ENCODE peak calls at places on chromosome 21, in ten cellular contexts. P, N, Y, E, G, W, K, Z, F and A are unnamed samples. For H3K9me3, the result is how much of the 10 kb centered on the place peaks cover.

GRCh38 chr21:41965447-41966340 is 11.9 kb upstream of the C2CD2 start:
- DNase-seq in P (no peak), F (no peak), N (no peak), Z (no peak), Y (no peak), W (peak), K (no peak), G (no peak), E (no peak), A (no peak)

GRCh38 chr21:31370893-31371652 is 27.0 kb upstream of the TIAM1 start:
- DNase-seq in Y (no peak), K (no peak), Z (no peak), F (no peak), W (peak), P (no peak), N (no peak), E (no peak), G (no peak), A (no peak)

GRCh38 chr21:32094792-32095191 is 184.1 kb downstream of the MIS18A start:
- DNase-seq in F (no peak), W (peak), E (no peak), G (no peak), P (no peak), Y (peak), Z (no peak), N (no peak), K (peak), A (no peak)

GRCh38 chr21:41164981-41165650 is 2.8 kb upstream of the BACE2 start:
- DNase-seq in K (no peak), G (no peak), Y (no peak), E (no peak), P (peak), W (peak), Z (peak), F (no peak), N (peak), A (no peak)

GRCh38 chr21:41667136-41667535 is 99.7 kb downstream of the RIPK4 start:
- DNase-seq in G (no peak), K (no peak), E (no peak), F (no peak), Y (no peak), Z (no peak), P (no peak), W (no peak), N (no peak), A (no peak)

GRCh38 chr21:42695324-42696025 is 42.1 kb downstream of the PDE9A start:
- DNase-seq in N (no peak), Z (no peak), W (peak), G (no peak), E (no peak), P (no peak), K (no peak), Y (no peak), F (no peak), A (no peak)

GRCh38 chr21:22791986-22792560 is 1793.9 kb downstream of the NCAM2 start:
- DNase-seq in G (no peak), F (no peak), Y (no peak), K (peak), P (peak), W (peak), E (peak), N (peak), Z (no peak), A (no peak)

GRCh38 chr21:35120631-35121180 is 71.6 kb upstream of the RUNX1 start:
- DNase-seq in K (no peak), E (no peak), G (no peak), Y (no peak), W (peak), P (no peak), N (no peak), Z (no peak), F (no peak), A (no peak)

GRCh38 chr21:36105327-36105842 is 29.5 kb upstream of the CBR3 start:
- DNase-seq in Z (no peak), K (no peak), G (no peak), N (no peak), P (no peak), F (no peak), E (no peak), W (no peak), Y (no peak), A (no peak)

GRCh38 chr21:45935628-45936027 is 45.9 kb upstream of the COL6A1 start:
- DNase-seq in G (peak), K (no peak), P (no peak), Y (no peak), Z (no peak), F (no peak), N (no peak), W (no peak), E (peak), A (no peak)

GRCh38 chr21:35530726-35531125 is 481.6 kb upstream of the RUNX1 start:
- DNase-seq in P (no peak), N (no peak), Y (no peak), Z (no peak), E (no peak), W (no peak), G (no peak), K (no peak), F (no peak), A (no peak)

GRCh38 chr21:45836268-45836655 is 145.3 kb upstream of the COL6A1 start:
- DNase-seq in N (no peak), K (no peak), G (no peak), Z (no peak), F (no peak), W (peak), Y (peak), E (no peak), P (no peak), A (no peak)

GRCh38 chr21:42234464-42235241 is 15.7 kb downstream of the ABCG1 start:
- DNase-seq in W (peak), Z (peak), E (peak), F (peak), K (peak), P (peak), N (peak), G (peak), Y (peak), A (peak)

GRCh38 chr21:30340714-30341573 is 3.5 kb upstream of the KRTAP27-1 start:
- DNase-seq in Y (peak), N (peak), E (peak), G (no peak), F (no peak), Z (no peak), W (peak), K (peak), P (peak), A (no peak)

GRCh38 chr21:14383596-14384210 is 757 bp upstream of the HSPA13 start:
- DNase-seq in E (no peak), Z (no peak), K (peak), F (no peak), Y (no peak), P (no peak), N (no peak), G (no peak), W (no peak), A (no peak)

GRCh38 chr21:42061195-42061865 is 9.8 kb upstream of the UMODL1 start:
- DNase-seq in K (peak), N (no peak), Z (no peak), G (peak), Y (no peak), W (no peak), F (peak), P (peak), E (no peak), A (no peak)

GRCh38 chr21:43191971-43192370 is 23.2 kb downstream of the CRYAA start:
- DNase-seq in Y (no peak), G (no peak), W (peak), N (no peak), E (no peak), Z (no peak), K (no peak), F (no peak), P (no peak), A (no peak)

GRCh38 chr21:14952916-14953315 is 111.9 kb downstream of the NRIP1 start:
- DNase-seq in E (no peak), P (no peak), N (no peak), Z (no peak), G (no peak), F (no peak), K (no peak), Y (no peak), W (no peak), A (no peak)

GRCh38 chr21:26138615-26139257 is 31.8 kb downstream of the APP start:
- DNase-seq in G (no peak), N (no peak), P (no peak), K (no peak), Y (no peak), W (no peak), F (no peak), Z (no peak), E (no peak), A (no peak)

GRCh38 chr21:46299167-46299566 is 13.0 kb downstream of the YBEY start:
- DNase-seq in F (no peak), N (no peak), Z (no peak), W (no peak), Y (no peak), P (no peak), E (no peak), G (no peak), K (no peak), A (no peak)

GRCh38 chr21:21007606-21008005 is 9.4 kb downstream of the NCAM2 start:
- DNase-seq in F (no peak), G (no peak), Y (no peak), Z (no peak), W (no peak), K (no peak), P (no peak), E (no peak), N (no peak), A (no peak)

GRCh38 chr21:34617753-34618339 is 2.9 kb upstream of the RCAN1 start:
- DNase-seq in N (no peak), K (no peak), Z (no peak), W (no peak), Y (no peak), P (no peak), G (no peak), E (no peak), F (no peak), A (no peak)

GRCh38 chr21:16199539-16199938 is 469.8 kb downstream of the USP25 start:
- DNase-seq in Z (no peak), N (no peak), P (no peak), Y (no peak), F (no peak), W (no peak), K (no peak), E (no peak), G (no peak), A (no peak)

GRCh38 chr21:38037416-38037815 is 121.2 kb upstream of the KCNJ6 start:
- DNase-seq in Y (no peak), Z (no peak), N (no peak), E (no peak), G (no peak), P (no peak), K (no peak), F (no peak), W (no peak), A (no peak)

GRCh38 chr21:35940074-35940927 is 120.0 kb downstream of the SETD4 start:
- DNase-seq in K (peak), G (peak), P (peak), N (peak), F (no peak), W (peak), Y (peak), E (peak), Z (no peak), A (no peak)

GRCh38 chr21:41759214-41759840 is 7.5 kb downstream of the RIPK4 start:
- DNase-seq in P (no peak), F (no peak), Y (no peak), K (no peak), E (no peak), G (no peak), Z (no peak), W (peak), N (no peak), A (no peak)

GRCh38 chr21:34845521-34846213 is 176.9 kb downstream of the CLIC6 start:
- DNase-seq in Y (no peak), P (peak), K (peak), F (no peak), E (no peak), N (peak), G (no peak), Z (no peak), W (peak), A (no peak)

GRCh38 chr21:37061926-37062591 is 10.8 kb downstream of the PIGP start:
- DNase-seq in W (no peak), E (no peak), G (no peak), Y (no peak), N (no peak), P (no peak), Z (no peak), K (peak), F (no peak), A (no peak)

GRCh38 chr21:37139154-37139553 is 66.1 kb downstream of the TTC3 start:
- DNase-seq in F (no peak), G (no peak), E (no peak), Y (no peak), K (no peak), W (no peak), P (no peak), N (no peak), Z (no peak), A (no peak)

GRCh38 chr21:35044128-35044527 is 5.0 kb downstream of the RUNX1 start:
- DNase-seq in F (no peak), N (no peak), E (no peak), K (no peak), Y (no peak), Z (no peak), W (no peak), G (no peak), P (no peak), A (no peak)

GRCh38 chr21:9008636-9009035 is 1512.7 kb upstream of the TPTE start:
- DNase-seq in N (no peak), W (no peak), E (no peak), F (no peak), P (no peak), K (no peak), Z (no peak), G (no peak), Y (no peak), A (no peak)
- H3K9me3 ChIP-seq in N (under half), W (half or more), E (under half), F (under half), P (under half), K (under half), Z (under half), G (under half), Y (half or more), A (under half)

GRCh38 chr21:33174756-33175155 is 55.0 kb upstream of the IFNAR2 start:
- DNase-seq in W (no peak), E (no peak), Y (no peak), F (no peak), K (no peak), Z (no peak), P (no peak), N (no peak), G (no peak), A (no peak)
- H3K9me3 ChIP-seq in W (under half), E (under half), Y (under half), F (under half), K (under half), Z (under half), P (under half), N (under half), G (under half), A (under half)

GRCh38 chr21:39065912-39066311 is 117.3 kb downstream of the PSMG1 start:
- DNase-seq in G (no peak), Y (no peak), W (no peak), P (no peak), E (no peak), Z (no peak), K (no peak), F (no peak), N (no peak), A (no peak)
- H3K9me3 ChIP-seq in G (under half), Y (under half), W (under half), P (under half), E (under half), Z (under half), K (under half), F (under half), N (under half), A (under half)

DNA sequence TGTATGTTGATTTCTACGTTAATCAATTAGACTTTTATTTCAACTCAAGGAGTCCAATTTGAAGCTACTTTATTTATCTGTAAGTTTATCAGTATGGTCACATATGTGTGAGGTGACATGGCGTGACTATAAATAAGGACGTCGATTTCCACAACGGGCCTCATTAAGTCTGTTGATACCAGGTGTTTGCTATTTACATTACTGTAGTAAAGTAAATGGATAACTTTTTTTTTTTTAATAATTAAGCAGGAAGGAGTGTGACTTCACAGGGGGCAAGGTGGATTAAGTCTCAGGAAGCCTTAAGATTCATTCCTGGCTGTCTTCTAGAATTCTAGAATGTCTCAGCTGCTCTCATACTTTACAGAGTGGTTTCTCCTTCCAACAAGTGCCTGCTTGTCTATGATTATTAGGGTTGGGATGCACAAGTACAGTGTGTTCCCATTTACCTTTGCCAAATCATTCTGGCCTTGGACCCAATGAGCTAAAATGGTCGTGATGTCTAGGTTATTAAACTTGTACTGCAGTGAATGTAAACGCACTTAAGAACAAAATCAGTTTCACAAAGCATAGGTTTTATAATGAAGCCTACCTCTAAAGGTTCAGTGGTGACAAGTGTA is 15.5 kb downstream of the MAP3K7CL start:
- DNase-seq in F (no peak), E (no peak), K (no peak), Y (no peak), N (peak), W (no peak), Z (no peak), G (no peak), P (no peak), A (no peak)
- H3K9me3 ChIP-seq in F (under half), E (under half), K (under half), Y (under half), N (under half), W (under half), Z (under half), G (under half), P (under half), A (under half)

DNA sequence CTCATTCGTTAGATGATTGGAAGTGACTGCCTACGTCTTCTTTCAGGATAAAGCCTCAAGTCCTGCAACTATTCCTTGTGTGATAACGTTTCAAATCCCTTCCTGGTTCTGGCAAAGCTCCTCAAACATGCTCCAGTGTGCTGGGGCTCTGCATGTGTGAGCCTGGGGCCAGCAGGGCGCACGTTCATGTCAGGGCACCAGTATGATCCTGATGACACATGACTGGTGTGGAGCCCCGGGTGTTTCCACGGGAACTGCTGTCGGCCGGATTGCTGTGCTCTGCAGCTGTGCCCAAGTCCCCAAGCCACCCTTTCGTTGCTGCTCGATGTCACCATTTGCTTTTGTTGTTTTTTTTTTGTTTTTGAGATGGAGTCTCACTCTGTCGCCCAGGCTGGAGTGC is 21.3 kb downstream of the KRTAP10-1 start:
- DNase-seq in E (no peak), K (no peak), Y (no peak), W (no peak), F (no peak), Z (no peak), G (peak), P (no peak), N (no peak), A (no peak)
- H3K9me3 ChIP-seq in E (under half), K (under half), Y (under half), W (under half), F (under half), Z (under half), G (under half), P (under half), N (under half), A (under half)